ENCODE peak calls at places on chromosomes 12 and 14, in six cellular contexts. P is HCT116, X is SK-N-SH, C is K562, I is GM12878, V is HepG2. T is an unnamed sample.

GRCh38 chr12:38162708-38163441 is 153.7 kb upstream of the ALG10B start:
- DNase-seq in X (no peak), C (no peak), V (no peak), P (no peak), I (no peak), T (no peak)

GRCh38 chr14:99755629-99756603 is 37.3 kb upstream of the EML1 start:
- DNase-seq in X (no peak), P (no peak), V (peak; percentile 24), I (no peak), C (no peak), T (no peak)

GRCh38 chr14:23647619-23648018 is 11.5 kb downstream of the DHRS2 start:
- DNase-seq in I (no peak), P (no peak), C (no peak), V (no peak), X (no peak), T (no peak)

GRCh38 chr14:105076296-105076804 is 11.1 kb upstream of the GPR132 start:
- DNase-seq in P (no peak), X (no peak), V (no peak), C (no peak), I (no peak), T (no peak)

GRCh38 chr14:77133718-77134338 is 7.8 kb downstream of the ZDHHC22 start:
- DNase-seq in V (peak; percentile 58), P (no peak), X (no peak), C (peak; percentile 45), I (no peak), T (no peak)

GRCh38 chr12:66405395-66405794 is 103.1 kb downstream of the HELB start:
- DNase-seq in C (no peak), I (no peak), V (no peak), P (no peak), X (no peak), T (no peak)

GRCh38 chr14:103727313-103728000 is 11.8 kb downstream of the ZFYVE21 start:
- DNase-seq in X (no peak), C (no peak), V (no peak), I (no peak), P (no peak), T (no peak)

GRCh38 chr12:51820721-51821422 is 27.6 kb downstream of the FIGNL2 start:
- DNase-seq in C (peak; percentile 61), I (no peak), P (no peak), X (peak; percentile 97), V (no peak), T (peak; percentile 61)

GRCh38 chr12:2126676-2127406 is 74.1 kb downstream of the CACNA1C start:
- DNase-seq in P (no peak), X (no peak), V (no peak), C (no peak), I (no peak), T (no peak)

GRCh38 chr12:66345212-66345611 is 42.9 kb downstream of the HELB start:
- DNase-seq in V (no peak), I (no peak), X (no peak), P (no peak), C (no peak), T (no peak)

GRCh38 chr12:44431647-44432352 is 444.3 kb downstream of the NELL2 start:
- DNase-seq in I (peak; percentile 56), P (no peak), V (no peak), X (no peak), C (no peak), T (no peak)

GRCh38 chr14:85471156-85471555 is 58.8 kb upstream of the FLRT2 start:
- DNase-seq in P (no peak), I (no peak), C (no peak), X (no peak), V (no peak), T (no peak)
- H3K4me1 ChIP-seq in P (no peaks in the 10 kb centered on the region), I (no peaks in the 10 kb centered on the region), C (no peaks in the 10 kb centered on the region), X (no peaks in the 10 kb centered on the region), V (peaks cover 10% of the 10 kb centered on the region), T (no peaks in the 10 kb centered on the region)

GRCh38 chr12:53624453-53624852 is 1.7 kb downstream of the ATF7 start:
- DNase-seq in P (no peak), X (no peak), I (no peak), C (no peak), V (no peak), T (no peak)

GRCh38 chr12:53623526-53623925 is 2.7 kb downstream of the ATF7 start:
- DNase-seq in I (no peak), V (no peak), C (peak; percentile 31), P (no peak), X (no peak), T (no peak)

GRCh38 chr12:53624956-53625355 is 1.2 kb downstream of the ATF7 start:
- DNase-seq in C (no peak), V (no peak), I (no peak), X (no peak), P (no peak), T (no peak)

GRCh38 chr12:53622724-53623123 is 3.5 kb downstream of the ATF7 start:
- DNase-seq in C (no peak), I (no peak), P (no peak), V (no peak), X (no peak), T (no peak)

GRCh38 chr12:53623986-53624385 is 2.2 kb downstream of the ATF7 start:
- DNase-seq in C (no peak), P (no peak), I (no peak), X (no peak), V (peak; percentile 52), T (no peak)
- TF ChIP-seq YY1 in C (no peak), P (no peak), I (no peak), X (no peak), V (no peak), T (no peak)

GRCh38 chr12:93702707-93703305 is 25.6 kb downstream of the CRADD start:
- DNase-seq in X (no peak), P (no peak), I (no peak), C (no peak), V (no peak), T (no peak)

GRCh38 chr12:93705237-93705636 is 28.1 kb downstream of the CRADD start:
- DNase-seq in I (no peak), V (no peak), X (peak; percentile 28), C (no peak), P (no peak), T (no peak)

GRCh38 chr12:93706387-93706786 is 29.2 kb downstream of the CRADD start:
- DNase-seq in I (no peak), C (no peak), X (no peak), V (no peak), P (no peak), T (no peak)

GRCh38 chr12:93704122-93704521 is 26.9 kb downstream of the CRADD start:
- DNase-seq in V (no peak), P (no peak), C (no peak), X (no peak), I (no peak), T (no peak)

GRCh38 chr12:93704625-93705024 is 27.4 kb downstream of the CRADD start:
- DNase-seq in P (no peak), V (no peak), I (no peak), C (no peak), X (no peak), T (no peak)
- H3K4me1 ChIP-seq in P (peaks cover 19% of the 10 kb centered on the region), V (peaks cover 3% of the 10 kb centered on the region), I (peaks cover 3% of the 10 kb centered on the region), C (peaks cover 38% of the 10 kb centered on the region), X (peaks cover 15% of the 10 kb centered on the region), T (peaks cover 3% of the 10 kb centered on the region)

DNA sequence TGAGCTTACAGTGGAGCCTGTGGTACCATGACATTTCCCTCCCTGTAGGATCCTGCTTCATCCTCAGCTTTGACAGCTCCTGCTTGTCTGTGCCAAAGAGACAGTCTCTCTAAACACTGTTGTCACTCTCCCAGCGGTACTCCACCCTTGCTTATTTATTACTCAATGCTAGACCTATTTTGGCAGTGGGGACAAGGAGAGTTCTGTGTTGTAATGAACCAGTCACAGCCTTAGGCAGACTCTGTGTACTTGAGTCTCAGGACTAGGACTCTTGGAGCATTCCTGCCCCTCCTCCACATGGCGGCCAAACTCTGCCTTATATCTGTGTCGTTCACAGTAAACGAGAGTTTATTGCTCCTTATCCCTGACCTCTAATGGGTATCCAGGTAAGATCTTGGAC is 70.9 kb downstream of the PIK3C2G start:
- DNase-seq in I (no peak), X (no peak), P (no peak), C (no peak), V (no peak), T (no peak)
- TF ChIP-seq YY1 in I (no peak), X (no peak), P (no peak), C (no peak), V (no peak), T (no peak)

GRCh38 chr12:96347130-96347699 is 53.0 kb downstream of the CDK17 start:
- DNase-seq in I (no peak), X (no peak), V (no peak), P (no peak), C (no peak), T (no peak)
- H3K4me1 ChIP-seq in I (peaks cover 11% of the 10 kb centered on the region), X (peaks cover 4% of the 10 kb centered on the region), V (peaks cover 10% of the 10 kb centered on the region), P (no peaks in the 10 kb centered on the region), C (no peaks in the 10 kb centered on the region), T (no peaks in the 10 kb centered on the region)